ENCODE peak calls at places on chromosome 1, in eight cellular contexts. F is HFF-Myc, P is astrocyte of the spinal cord, Q is GM23338, W is pancreas, C is SK-N-SH, I is epithelial cell of esophagus, L is coronary artery. G is an unnamed sample.
A peak's percentile ranks its signal among the peaks of the same experiment; 100 is the strongest.

GRCh38 chr1:33292726-33293340 is 28.1 kb downstream of the A3GALT2 start:
- DNase-seq in C (no peak), F (no peak), P (no peak), I (no peak), W (peak; percentile 32), L (no peak), Q (no peak), G (no peak)

GRCh38 chr1:245999697-246000637 is 507.1 kb downstream of the SMYD3 start:
- DNase-seq in C (no peak), P (no peak), W (no peak), F (no peak), L (no peak), I (no peak), Q (no peak), G (no peak)

GRCh38 chr1:9615316-9616063 is 26.8 kb downstream of the TMEM201 start:
- DNase-seq in C (peak; percentile 69), L (no peak), Q (peak; percentile 91), P (peak; percentile 22), W (peak; percentile 76), I (peak; percentile 59), F (peak; percentile 24), G (peak; percentile 46)

GRCh38 chr1:234408757-234409156 is 35.5 kb downstream of the COA6 start:
- DNase-seq in F (no peak), P (no peak), I (no peak), W (no peak), Q (no peak), C (no peak), L (no peak), G (no peak)

GRCh38 chr1:9901148-9902059 is 8.7 kb downstream of the CTNNBIP1 start:
- DNase-seq in L (no peak), F (no peak), W (peak; percentile 58), P (no peak), C (no peak), Q (no peak), I (no peak), G (no peak)

GRCh38 chr1:98103617-98104284 is 182.9 kb upstream of the DPYD start:
- DNase-seq in C (no peak), Q (peak; percentile 20), L (no peak), F (no peak), W (no peak), I (peak; percentile 2), P (peak; percentile 54), G (no peak)

GRCh38 chr1:182679684-182680083 is 4.7 kb downstream of the RGS8 start:
- DNase-seq in F (no peak), L (no peak), I (no peak), W (no peak), C (no peak), Q (no peak), P (no peak), G (peak; percentile 32)

GRCh38 chr1:162187676-162188075 is 118.2 kb downstream of the NOS1AP start:
- DNase-seq in P (no peak), F (no peak), C (no peak), Q (no peak), I (no peak), W (no peak), L (no peak), G (no peak)

GRCh38 chr1:12339861-12340557 is 110.2 kb downstream of the VPS13D start:
- DNase-seq in L (no peak), C (peak; percentile 61), I (no peak), Q (no peak), P (no peak), W (no peak), F (no peak), G (no peak)

GRCh38 chr1:53654216-53655210 is 84.5 kb downstream of the GLIS1 start:
- DNase-seq in Q (no peak), P (peak; percentile 77), W (peak; percentile 25), I (no peak), C (no peak), F (peak; percentile 24), L (no peak), G (no peak)

GRCh38 chr1:51423098-51423821 is 92.9 kb upstream of the TTC39A start:
- DNase-seq in Q (peak; percentile 78), F (no peak), P (no peak), C (no peak), I (peak; percentile 15), W (no peak), L (no peak), G (no peak)

GRCh38 chr1:64550505-64550904 is 80.6 kb downstream of the CACHD1 start:
- DNase-seq in Q (no peak), W (no peak), C (no peak), I (peak; percentile 37), P (no peak), F (no peak), L (no peak), G (no peak)

GRCh38 chr1:157352216-157352615 is 200.1 kb downstream of the FCRL5 start:
- DNase-seq in I (no peak), W (no peak), Q (no peak), P (no peak), L (no peak), C (no peak), F (no peak), G (no peak)

GRCh38 chr1:51686450-51686849 is 69.6 kb downstream of the OSBPL9 start:
- DNase-seq in I (peak; percentile 95), W (no peak), L (no peak), C (no peak), F (no peak), P (no peak), Q (no peak), G (no peak)

GRCh38 chr1:156001021-156001681 is 19.6 kb downstream of the SSR2 start:
- DNase-seq in C (no peak), I (no peak), Q (no peak), F (no peak), W (no peak), P (no peak), L (no peak), G (no peak)

GRCh38 chr1:10528066-10529014 is 53.6 kb downstream of the PEX14 start:
- DNase-seq in P (peak; percentile 87), F (no peak), Q (no peak), W (no peak), L (no peak), C (no peak), I (peak; percentile 93), G (no peak)

GRCh38 chr1:112337028-112337531 is 58.9 kb upstream of the CTTNBP2NL start:
- DNase-seq in I (peak; percentile 60), Q (peak; percentile 66), F (no peak), L (no peak), P (no peak), W (peak; percentile 62), C (peak; percentile 42), G (peak; percentile 42)

GRCh38 chr1:40662151-40662550 is 3.3 kb downstream of the RIMS3 start:
- DNase-seq in L (no peak), W (no peak), Q (no peak), I (peak; percentile 40), F (no peak), C (no peak), P (no peak), G (no peak)

GRCh38 chr1:53593758-53594380 is 134.7 kb downstream of the DMRTB1 start:
- DNase-seq in L (no peak), P (no peak), Q (peak; percentile 94), F (no peak), I (peak; percentile 50), W (no peak), C (peak; percentile 53), G (no peak)

GRCh38 chr1:46539968-46540367 is 11.5 kb downstream of the KNCN start:
- DNase-seq in W (no peak), L (no peak), C (no peak), P (peak; percentile 66), F (no peak), Q (no peak), I (peak; percentile 82), G (no peak)

GRCh38 chr1:37947364-37947763 is 511 bp upstream of the INPP5B start:
- DNase-seq in I (no peak), W (peak; percentile 22), F (no peak), C (no peak), P (no peak), L (no peak), Q (no peak), G (no peak)
- H3K4me3 ChIP-seq in I (no peak overlapping the region), W (no peak overlapping the region), F (no peak overlapping the region), C (no peak overlapping the region), P (no peak overlapping the region), L (peak overlapping the region; percentile 93), Q (peak overlapping the region; percentile 66), G (peak overlapping the region; percentile 66)

GRCh38 chr1:16348414-16349182 is 3.7 kb downstream of the FBXO42 start:
- DNase-seq in W (no peak), F (no peak), Q (no peak), L (no peak), P (peak; percentile 68), C (no peak), I (peak; percentile 79), G (no peak)
- H3K4me3 ChIP-seq in W (no peak overlapping the region), F (no peak overlapping the region), Q (no peak overlapping the region), L (no peak overlapping the region), P (no peak overlapping the region), C (no peak overlapping the region), I (no peak overlapping the region), G (no peak overlapping the region)

DNA sequence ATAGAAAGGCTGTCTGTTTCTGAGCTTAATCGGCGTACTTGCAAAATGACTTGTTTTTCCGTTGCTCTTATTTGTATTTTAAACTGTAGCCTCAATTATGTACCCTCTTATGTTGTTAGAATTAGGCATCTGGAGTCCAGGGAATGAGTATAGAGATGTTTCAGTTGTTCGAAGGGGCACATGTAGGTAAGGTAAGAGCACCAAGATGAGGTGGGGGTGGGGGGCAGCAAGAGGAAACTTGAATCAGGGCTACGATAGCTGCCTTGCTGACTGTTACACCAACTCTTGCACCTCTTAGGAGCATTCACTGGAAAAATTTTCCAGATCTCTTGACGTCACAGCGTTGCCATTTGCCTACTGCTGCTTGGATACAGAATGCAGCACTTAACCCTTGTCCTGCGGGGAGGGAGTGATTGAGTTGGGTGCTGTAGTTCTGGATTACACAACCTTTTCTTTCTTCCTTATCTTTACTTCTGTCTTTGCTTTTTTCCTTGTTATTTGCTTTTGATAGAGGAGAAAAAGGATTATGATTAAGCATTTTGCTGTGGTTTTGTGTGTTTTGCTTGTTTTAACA is 3.2 kb downstream of the ATP1B1 start:
- DNase-seq in I (peak; percentile 84), F (peak; percentile 74), W (no peak), Q (peak; percentile 28), L (peak; percentile 74), P (peak; percentile 87), C (peak; percentile 70), G (peak; percentile 76)
- H3K4me3 ChIP-seq in I (peak overlapping the region; percentile 18), F (peak overlapping the region; percentile 80), W (peak overlapping the region; percentile 80), Q (peak overlapping the region; percentile 94), L (peak overlapping the region; percentile 85), P (peak overlapping the region; percentile 57), C (peak overlapping the region; percentile 84), G (peak overlapping the region; percentile 100)

DNA sequence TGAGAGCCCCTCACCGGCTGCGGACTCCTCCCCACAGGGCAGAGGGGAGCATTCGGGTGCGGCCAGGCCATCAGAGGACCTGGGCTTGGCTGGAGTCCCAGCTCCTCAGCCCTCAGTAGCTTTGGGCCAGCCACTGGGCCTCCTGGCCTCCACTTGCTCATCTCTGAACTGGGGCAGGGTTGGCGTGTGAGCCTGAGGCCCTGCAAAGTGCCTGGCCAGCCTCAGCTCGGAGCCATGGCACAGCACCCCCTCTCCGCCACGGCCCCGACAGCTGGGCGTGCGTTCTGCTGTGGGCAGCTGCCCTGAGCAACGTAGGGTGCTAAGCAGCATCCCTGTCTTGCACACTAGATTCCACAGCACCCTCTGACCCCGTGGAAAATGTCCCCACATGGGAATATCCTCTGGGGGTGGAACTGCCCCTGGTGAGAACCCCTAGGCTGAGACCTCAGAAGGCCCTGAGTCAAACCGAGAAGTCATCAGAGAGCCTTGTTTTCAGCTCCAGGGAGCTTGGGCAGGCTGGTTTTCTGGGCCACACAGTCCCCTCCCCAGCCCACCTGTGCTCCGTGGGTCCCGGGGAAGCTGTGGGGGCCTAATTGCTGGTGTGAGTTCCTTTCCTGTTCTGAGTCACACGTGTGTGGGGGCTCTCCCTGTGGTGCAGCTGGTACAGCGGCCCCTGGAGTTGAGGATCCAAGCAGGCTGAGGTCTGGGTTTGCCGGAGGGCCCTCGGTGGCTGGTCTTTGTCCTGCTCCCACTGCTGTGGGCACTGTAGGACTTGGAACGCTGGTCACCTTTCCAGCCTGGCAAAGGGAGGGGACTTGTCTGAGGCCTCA is 24.5 kb downstream of the TP73 start:
- DNase-seq in I (no peak), C (no peak), L (no peak), P (no peak), F (no peak), W (no peak), Q (no peak), G (no peak)
- H3K4me3 ChIP-seq in I (no peak overlapping the region), C (no peak overlapping the region), L (no peak overlapping the region), P (no peak overlapping the region), F (no peak overlapping the region), W (no peak overlapping the region), Q (no peak overlapping the region), G (no peak overlapping the region)

G was measured in BE2C.